ENCODE peak calls at places on chromosomes 7 and 10, in seven cellular contexts. V is activated CD4-positive, CD25-positive, alpha-beta regulatory T cell; W is epithelial cell of esophagus; Z is NCI-H1048; I is stimulated activated naive B cell treated with anti-CD40 and anti-IgM and Interleukin-4, amounts not matched to agents 10 μg/mL and 1 μg/mL and 100 μg/mL, for 72 hours; S is nephron progenitor cell; U is body of pancreas. E is an unnamed sample.

GRCh38 chr7:73918926-73919693 is 58.2 kb downstream of the TMEM270 start:
- DNase-seq in U (no peak), S (no peak), V (no peak), Z (no peak), I (no peak), W (no peak), E (no peak)

GRCh38 chr10:16987129-16987670 is 142.4 kb downstream of the CUBN start:
- DNase-seq in Z (no peak), U (no peak), I (no peak), V (no peak), W (peak; percentile 47), S (no peak), E (no peak)

GRCh38 chr10:100739516-100740368 is 5.6 kb upstream of the PAX2 start:
- DNase-seq in S (peak; percentile 56), I (no peak), V (no peak), U (no peak), W (no peak), Z (no peak), E (no peak)

GRCh38 chr7:36459236-36459960 is 69.7 kb downstream of the ANLN start:
- DNase-seq in Z (no peak), U (no peak), V (no peak), I (no peak), S (no peak), W (no peak), E (no peak)

GRCh38 chr7:135980665-135981180 is 3.6 kb upstream of the MTPN start:
- DNase-seq in U (no peak), W (peak; percentile 80), I (peak; percentile 63), V (peak; percentile 19), Z (no peak), S (no peak), E (peak; percentile 38)

GRCh38 chr7:5350174-5350463 is 67.4 kb downstream of the SLC29A4 start:
- DNase-seq in V (no peak), S (no peak), I (no peak), U (no peak), Z (no peak), W (no peak), E (no peak)

GRCh38 chr10:106864031-106864430 is 300.5 kb downstream of the SORCS1 start:
- DNase-seq in U (no peak), W (no peak), S (no peak), I (no peak), V (no peak), Z (no peak), E (no peak)

GRCh38 chr7:100779359-100779758 is 46.0 kb downstream of the ZAN start:
- DNase-seq in I (no peak), V (no peak), S (peak; percentile 23), W (no peak), U (no peak), Z (no peak), E (no peak)

GRCh38 chr10:44857363-44858016 is 53.6 kb upstream of the TMEM72 start:
- DNase-seq in S (peak; percentile 86), I (peak; percentile 45), V (peak; percentile 4), Z (no peak), U (peak; percentile 71), W (peak; percentile 40), E (peak; percentile 39)

GRCh38 chr7:114925443-114925842 is 3.5 kb downstream of the MDFIC start:
- DNase-seq in U (no peak), S (no peak), W (no peak), I (no peak), Z (no peak), V (no peak), E (no peak)

GRCh38 chr7:145909956-145910611 is 206.5 kb upstream of the CNTNAP2 start:
- DNase-seq in U (no peak), Z (no peak), V (no peak), W (no peak), S (no peak), I (peak; percentile 21), E (peak; percentile 50)

GRCh38 chr10:93437000-93437945 is 44.9 kb downstream of the MYOF start:
- DNase-seq in Z (no peak), V (no peak), U (peak; percentile 44), S (peak; percentile 30), I (no peak), W (peak; percentile 97), E (peak; percentile 98)

E was measured in skeletal muscle cell.